ENCODE peak calls at places on chromosomes 16 and 17, in eight cellular contexts. Z is ovary; Y is right cardiac atrium; N is effector memory CD4-positive, alpha-beta T cell; C is H1; L is PC-3; F is mucosa of descending colon; D is pancreas. G is an unnamed sample. For H3K9me3 and H3K4me1, the result is how much of the 10 kb centered on the place peaks cover.

GRCh38 chr17:45132302-45132568 is at the start of gene PLCD3:
- DNase-seq in Z (no peak), Y (no peak), N (peak), C (no peak), L (no peak), F (no peak), D (peak), G (no peak)

GRCh38 chr16:27486760-27487159 is 63.0 kb downstream of the GTF3C1 start:
- DNase-seq in Z (no peak), Y (no peak), N (no peak), C (no peak), L (no peak), F (no peak), D (no peak), G (no peak)

GRCh38 chr17:57195790-57196460 is 60.4 kb upstream of the MSI2 start:
- DNase-seq in Z (no peak), Y (no peak), N (no peak), C (no peak), L (no peak), F (no peak), D (no peak), G (peak)

GRCh38 chr17:44804301-44805061 is 25.6 kb downstream of the GJC1 start:
- DNase-seq in Z (no peak), Y (no peak), N (no peak), C (no peak), L (no peak), F (no peak), D (no peak), G (peak)

GRCh38 chr17:28712037-28712704 is 483 bp upstream of the PROCA1 start:
- DNase-seq in Z (peak), Y (peak), N (peak), C (no peak), L (no peak), F (peak), D (peak), G (no peak)

GRCh38 chr16:81688182-81688581 is 90.9 kb upstream of the PLCG2 start:
- DNase-seq in Z (no peak), Y (no peak), N (no peak), C (no peak), L (peak), F (no peak), D (no peak), G (peak)

GRCh38 chr17:76738468-76738850 is 540 bp downstream of the MFSD11 start:
- DNase-seq in Z (no peak), Y (no peak), N (no peak), C (no peak), L (peak), F (no peak), D (no peak), G (no peak)

GRCh38 chr16:8655184-8655717 is 19.2 kb upstream of the ABAT start:
- DNase-seq in Z (no peak), Y (no peak), N (no peak), C (no peak), L (no peak), F (no peak), D (no peak), G (peak)

GRCh38 chr17:36463916-36464764 is 22.3 kb upstream of the ZNHIT3 start:
- DNase-seq in Z (peak), Y (peak), N (no peak), C (peak), L (peak), F (peak), D (peak), G (peak)

GRCh38 chr16:68356249-68356918 is 45.6 kb downstream of the PRMT7 start:
- DNase-seq in Z (no peak), Y (no peak), N (peak), C (no peak), L (no peak), F (peak), D (peak), G (no peak)

GRCh38 chr16:1791943-1792812 is 1.3 kb downstream of the IGFALS start:
- DNase-seq in Z (peak), Y (peak), N (no peak), C (no peak), L (no peak), F (peak), D (peak), G (no peak)

GRCh38 chr17:74873874-74874614 is 1.2 kb upstream of the FDXR start:
- DNase-seq in Z (peak), Y (peak), N (no peak), C (no peak), L (peak), F (no peak), D (no peak), G (no peak)

GRCh38 chr17:7235693-7236665 is 1.7 kb upstream of the DVL2 start:
- DNase-seq in Z (no peak), Y (no peak), N (no peak), C (no peak), L (peak), F (no peak), D (peak), G (no peak)

GRCh38 chr16:85173077-85173980 is 61.1 kb upstream of the CIBAR2 start:
- DNase-seq in Z (peak), Y (no peak), N (no peak), C (no peak), L (peak), F (no peak), D (peak), G (peak)

GRCh38 chr17:15999974-16000827 is 577 bp downstream of the TTC19 start:
- DNase-seq in Z (peak), Y (peak), N (no peak), C (no peak), L (peak), F (no peak), D (no peak), G (peak)

GRCh38 chr17:8153550-8153956 is 1.3 kb upstream of the PER1 start:
- DNase-seq in Z (peak), Y (peak), N (peak), C (no peak), L (peak), F (peak), D (peak), G (peak)

GRCh38 chr17:36008998-36009665 is 7.8 kb upstream of the CCL15 start:
- DNase-seq in Z (no peak), Y (no peak), N (no peak), C (no peak), L (peak), F (no peak), D (no peak), G (no peak)

GRCh38 chr17:27573971-27574525 is 56.9 kb upstream of the LGALS9 start:
- DNase-seq in Z (no peak), Y (no peak), N (no peak), C (no peak), L (peak), F (no peak), D (no peak), G (peak)

GRCh38 chr17:63622571-63623390 is 564 bp downstream of the MAP3K3 start:
- DNase-seq in Z (peak), Y (peak), N (peak), C (no peak), L (peak), F (peak), D (peak), G (peak)

GRCh38 chr16:87317766-87318121 is 552 bp upstream of the C16orf95 start:
- DNase-seq in Z (peak), Y (peak), N (no peak), C (no peak), L (peak), F (peak), D (peak), G (peak)

GRCh38 chr16:49587511-49587910 is 213.9 kb downstream of the C16orf78 start:
- DNase-seq in Z (no peak), Y (no peak), N (no peak), C (no peak), L (no peak), F (no peak), D (no peak), G (peak)

GRCh38 chr16:28596840-28597691 is at the start of gene SULT1A2:
- DNase-seq in Z (no peak), Y (peak), N (no peak), C (no peak), L (no peak), F (peak), D (peak), G (no peak)

GRCh38 chr17:76427457-76428231 is 25.3 kb downstream of the UBE2O start:
- DNase-seq in Z (no peak), Y (no peak), N (no peak), C (no peak), L (no peak), F (peak), D (no peak), G (peak)

GRCh38 chr17:39870776-39871175 is 2.8 kb downstream of the ZPBP2 start:
- DNase-seq in Z (no peak), Y (no peak), N (no peak), C (no peak), L (no peak), F (no peak), D (no peak), G (no peak)

GRCh38 chr17:30514895-30515596 is 37.8 kb downstream of the GOSR1 start:
- DNase-seq in Z (no peak), Y (no peak), N (no peak), C (no peak), L (no peak), F (no peak), D (no peak), G (no peak)

GRCh38 chr16:11296706-11297491 is 15.8 kb upstream of the PRM1 start:
- DNase-seq in Z (no peak), Y (no peak), N (no peak), C (no peak), L (no peak), F (no peak), D (no peak), G (peak)

GRCh38 chr16:84007946-84008345 is 34.6 kb downstream of the SLC38A8 start:
- DNase-seq in Z (no peak), Y (peak), N (no peak), C (no peak), L (no peak), F (no peak), D (peak), G (no peak)

GRCh38 chr17:57174591-57174990 is 81.7 kb upstream of the MSI2 start:
- DNase-seq in Z (no peak), Y (no peak), N (no peak), C (no peak), L (no peak), F (no peak), D (no peak), G (no peak)

GRCh38 chr16:55488306-55488705 is 9.3 kb downstream of the MMP2 start:
- DNase-seq in Z (no peak), Y (no peak), N (no peak), C (no peak), L (no peak), F (no peak), D (no peak), G (no peak)

GRCh38 chr17:17822189-17822978 is 14.4 kb downstream of the SREBF1 start:
- DNase-seq in Z (peak), Y (peak), N (no peak), C (no peak), L (no peak), F (peak), D (peak), G (peak)

GRCh38 chr16:20707461-20707860 is 10.0 kb upstream of the ACSM1 start:
- DNase-seq in Z (no peak), Y (no peak), N (no peak), C (no peak), L (no peak), F (no peak), D (no peak), G (no peak)

GRCh38 chr16:80707686-80708085 is 96.7 kb downstream of the CDYL2 start:
- DNase-seq in Z (no peak), Y (no peak), N (no peak), C (no peak), L (no peak), F (no peak), D (no peak), G (no peak)

GRCh38 chr17:59666235-59666634 is 41.0 kb downstream of the PTRH2 start:
- DNase-seq in Z (no peak), Y (no peak), N (no peak), C (no peak), L (peak), F (no peak), D (no peak), G (peak)

GRCh38 chr17:57634713-57635465 is 110.2 kb downstream of the CCDC182 start:
- DNase-seq in Z (no peak), Y (no peak), N (no peak), C (no peak), L (no peak), F (no peak), D (no peak), G (peak)

GRCh38 chr17:11404431-11404830 is 163.4 kb downstream of the SHISA6 start:
- DNase-seq in Z (no peak), Y (no peak), N (no peak), C (no peak), L (peak), F (no peak), D (no peak), G (no peak)

GRCh38 chr16:85402910-85403692 is 210.0 kb upstream of the GSE1 start:
- DNase-seq in Z (peak), Y (peak), N (no peak), C (no peak), L (no peak), F (no peak), D (peak), G (peak)

DNA sequence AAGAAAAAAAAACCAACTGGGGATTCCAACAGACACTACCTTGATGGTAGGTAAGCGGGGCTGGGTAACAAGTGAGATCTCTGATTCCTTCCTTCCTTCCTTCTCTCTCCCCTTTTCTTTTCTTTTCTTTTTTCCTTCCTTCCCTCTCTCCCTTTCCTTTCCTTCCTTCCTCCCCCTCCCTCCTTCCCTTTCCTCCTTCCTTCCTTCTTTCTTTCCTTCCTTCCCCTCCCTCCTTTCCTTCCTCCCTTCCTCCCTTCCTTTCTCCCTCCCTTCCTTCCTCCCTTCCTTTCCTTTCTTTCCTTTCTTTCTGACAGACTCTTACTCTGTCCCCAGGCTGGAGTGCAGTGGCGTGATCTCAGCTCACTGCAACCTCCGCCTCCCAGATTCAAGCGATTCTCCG is 20.0 kb downstream of the OR2C1 start:
- DNase-seq in Z (no peak), Y (no peak), N (no peak), C (no peak), L (no peak), F (no peak), D (no peak), G (no peak)
- H3K9me3 ChIP-seq in Z (under half), Y (under half), N (under half), C (under half), L (under half), F (half or more), D (under half), G (under half)

GRCh38 chr17:37488607-37489196 is 989 bp upstream of the DUSP14 start:
- DNase-seq in Z (peak), Y (peak), N (peak), C (peak), L (peak), F (peak), D (peak), G (peak)
- H3K4me1 ChIP-seq in Z (under half), Y (under half), N (under half), C (under half), L (under half), F (under half), D (under half), G (under half)

DNA sequence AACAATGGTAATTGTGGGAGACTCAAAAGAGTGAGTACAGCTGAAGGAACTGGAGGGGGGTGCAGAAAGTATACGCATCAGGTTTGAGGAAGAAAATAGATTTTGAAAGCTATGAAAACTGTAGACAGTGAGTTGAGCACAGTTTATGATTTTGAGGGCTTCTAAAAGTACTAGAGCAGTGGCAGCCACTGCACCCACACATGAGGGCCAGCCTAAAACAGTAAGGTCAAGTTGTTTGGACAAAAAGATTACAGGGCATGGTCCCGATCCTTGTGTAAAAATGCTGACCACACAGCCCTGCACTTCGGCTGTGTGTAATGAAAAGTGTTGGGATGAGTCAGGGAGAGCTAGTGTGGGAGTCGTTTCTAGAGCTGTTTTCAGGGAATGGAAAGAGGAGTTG is 2282.1 kb downstream of the TP53TG3F start:
- DNase-seq in Z (no peak), Y (no peak), N (no peak), C (no peak), L (no peak), F (no peak), D (no peak), G (no peak)
- H3K9me3 ChIP-seq in Z (under half), Y (under half), N (under half), C (half or more), L (under half), F (half or more), D (under half), G (under half)

GRCh38 chr17:3641014-3641413 is 4.5 kb downstream of the CTNS start:
- DNase-seq in Z (no peak), Y (no peak), N (no peak), C (no peak), L (no peak), F (peak), D (no peak), G (no peak)
- H3K4me1 ChIP-seq in Z (under half), Y (under half), N (under half), C (under half), L (under half), F (under half), D (under half), G (under half)

GRCh38 chr16:71449020-71449419 is 7.2 kb upstream of the TLE7 start:
- DNase-seq in Z (no peak), Y (no peak), N (no peak), C (no peak), L (no peak), F (no peak), D (no peak), G (no peak)
- H3K9me3 ChIP-seq in Z (under half), Y (under half), N (under half), C (half or more), L (under half), F (half or more), D (under half), G (under half)

GRCh38 chr17:81291662-81292061 is 3.4 kb downstream of the SLC38A10 start:
- DNase-seq in Z (peak), Y (peak), N (peak), C (peak), L (peak), F (peak), D (peak), G (peak)

GRCh38 chr17:81289627-81290026 is 5.5 kb downstream of the SLC38A10 start:
- DNase-seq in Z (no peak), Y (peak), N (no peak), C (no peak), L (no peak), F (no peak), D (peak), G (no peak)

GRCh38 chr17:81292450-81292849 is 2.7 kb downstream of the SLC38A10 start:
- DNase-seq in Z (no peak), Y (peak), N (no peak), C (no peak), L (no peak), F (no peak), D (peak), G (no peak)

GRCh38 chr17:81288715-81289114 is 6.4 kb downstream of the SLC38A10 start:
- DNase-seq in Z (no peak), Y (peak), N (no peak), C (no peak), L (no peak), F (no peak), D (peak), G (no peak)

DNA sequence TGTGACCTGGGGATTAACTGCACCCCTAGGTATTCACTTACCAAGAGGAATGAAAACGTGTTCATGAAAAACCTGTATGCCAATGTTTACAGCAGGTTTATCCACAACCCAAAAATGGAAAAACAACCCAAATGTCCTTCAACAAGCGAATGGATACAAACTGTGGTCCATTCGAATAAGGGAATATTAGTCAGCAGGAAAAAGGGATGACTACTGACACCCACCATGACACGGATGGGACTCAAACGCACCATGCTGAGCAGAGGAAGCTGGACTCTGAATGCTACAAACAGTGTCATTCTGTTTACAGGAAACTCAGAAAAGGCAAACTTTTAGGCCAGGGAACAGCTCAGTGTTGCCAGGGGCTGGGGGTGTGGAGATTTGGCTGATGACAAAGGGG is 4.9 kb downstream of the SLC38A10 start:
- DNase-seq in Z (no peak), Y (peak), N (no peak), C (no peak), L (no peak), F (no peak), D (no peak), G (no peak)
- H3K4me1 ChIP-seq in Z (under half), Y (under half), N (under half), C (under half), L (under half), F (under half), D (under half), G (under half)

GRCh38 chr16:35687071-35687470 is 2227.7 kb downstream of the TP53TG3F start:
- DNase-seq in Z (no peak), Y (no peak), N (no peak), C (no peak), L (no peak), F (no peak), D (no peak), G (no peak)
- H3K9me3 ChIP-seq in Z (under half), Y (under half), N (under half), C (under half), L (under half), F (half or more), D (under half), G (under half)

GRCh38 chr17:47946516-47946915 is 5.1 kb downstream of the PNPO start:
- DNase-seq in Z (no peak), Y (no peak), N (no peak), C (no peak), L (no peak), F (peak), D (no peak), G (no peak)
- H3K4me1 ChIP-seq in Z (under half), Y (under half), N (under half), C (under half), L (under half), F (half or more), D (half or more), G (under half)

GRCh38 chr16:89230210-89230609 is 12.7 kb downstream of the ZNF778 start:
- DNase-seq in Z (peak), Y (no peak), N (no peak), C (no peak), L (no peak), F (no peak), D (no peak), G (no peak)
- H3K9me3 ChIP-seq in Z (under half), Y (under half), N (under half), C (under half), L (under half), F (under half), D (under half), G (under half)

DNA sequence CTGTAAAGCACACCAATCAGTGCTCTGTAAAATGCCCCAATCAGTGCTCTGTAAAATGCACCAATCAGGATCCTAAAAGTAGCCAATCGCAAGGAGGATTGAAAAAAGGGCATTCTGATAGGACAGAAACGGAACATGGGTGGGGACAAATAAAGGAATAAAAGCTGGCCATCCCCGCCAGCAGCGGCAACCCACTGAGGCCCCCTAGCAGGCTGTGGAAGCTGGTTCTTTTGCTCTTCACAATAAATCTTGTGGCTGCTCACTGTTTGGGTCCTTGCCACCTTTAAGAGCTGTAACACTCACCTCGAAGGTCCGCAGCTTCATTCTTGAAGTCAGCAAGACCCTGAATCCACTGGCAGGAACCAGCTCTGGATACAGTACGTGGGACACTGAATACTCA is 162.4 kb upstream of the TBX2 start:
- DNase-seq in Z (no peak), Y (no peak), N (no peak), C (no peak), L (no peak), F (no peak), D (no peak), G (no peak)
- H3K4me1 ChIP-seq in Z (under half), Y (under half), N (under half), C (under half), L (under half), F (under half), D (under half), G (under half)

G was measured in fibroblast of lung.